ENCODE peak calls at places on chromosomes 16 and 17, in five cellular contexts. L is pons; S is CD4-positive, alpha-beta T cell; Z is HL-60; E is A172. T is an unnamed sample.

GRCh38 chr17:81867123-81867951 is 3.8 kb downstream of the ARHGDIA start:
- DNase-seq in L (no peak), S (peak), Z (peak), E (peak), T (no peak)

GRCh38 chr17:76502326-76503211 is 1.3 kb upstream of the RHBDF2 start:
- DNase-seq in L (no peak), S (no peak), Z (peak), E (no peak), T (no peak)

GRCh38 chr17:34974179-34974578 is 6.1 kb upstream of the LIG3 start:
- DNase-seq in L (no peak), S (no peak), Z (no peak), E (no peak), T (no peak)

GRCh38 chr17:3843935-3844516 is 2.0 kb downstream of the NCBP3 start:
- DNase-seq in L (no peak), S (peak), Z (peak), E (peak), T (no peak)

GRCh38 chr17:39774043-39774442 is 36.3 kb downstream of the GRB7 start:
- DNase-seq in L (no peak), S (no peak), Z (no peak), E (no peak), T (no peak)

GRCh38 chr16:26795184-26795583 is 271.5 kb upstream of the C16orf82 start:
- DNase-seq in L (peak), S (no peak), Z (no peak), E (no peak), T (no peak)

GRCh38 chr17:82963104-82963950 is 116.1 kb upstream of the METRNL start:
- DNase-seq in L (peak), S (peak), Z (peak), E (no peak), T (peak)

GRCh38 chr17:31527606-31528005 is 136.1 kb downstream of the RAB11FIP4 start:
- DNase-seq in L (no peak), S (no peak), Z (no peak), E (peak), T (no peak)

GRCh38 chr17:45313419-45313771 is 3.4 kb downstream of the MAP3K14 start:
- DNase-seq in L (no peak), S (no peak), Z (no peak), E (no peak), T (no peak)

GRCh38 chr16:84362410-84362809 is 5.9 kb upstream of the ATP2C2 start:
- DNase-seq in L (peak), S (no peak), Z (no peak), E (no peak), T (no peak)

GRCh38 chr16:88762258-88762870 is 22.7 kb downstream of the PIEZO1 start:
- DNase-seq in L (no peak), S (no peak), Z (no peak), E (no peak), T (no peak)

T was measured in pulmonary artery endothelial cell.